ENCODE peak calls at places on chromosome X, in four cellular contexts. One of them, this sample, is unnamed.

GRCh38 chrX:56797966-56798711 is 69.1 kb downstream of the NBDY start:
- DNase-seq in K562: no peak
- DNase-seq in GM12878: no peak
- DNase-seq in HepG2: no peak
- DNase-seq in this sample: no peak

GRCh38 chrX:5051831-5052491 is 1176.7 kb downstream of the NLGN4X start:
- DNase-seq in HepG2: no peak
- DNase-seq in GM12878: no peak
- DNase-seq in K562: no peak
- DNase-seq in this sample: no peak

GRCh38 chrX:29941292-29941691 is 274.1 kb upstream of the MAGEB2 start:
- DNase-seq in GM12878: no peak
- DNase-seq in HepG2: peak
- DNase-seq in K562: no peak
- DNase-seq in this sample: no peak

GRCh38 chrX:143781103-143781502 is 60.6 kb upstream of the SPANXN2 start:
- DNase-seq in GM12878: no peak
- DNase-seq in HepG2: no peak
- DNase-seq in K562: no peak
- DNase-seq in this sample: no peak

GRCh38 chrX:109855501-109855900 is 122.4 kb upstream of the ACSL4 start:
- DNase-seq in K562: no peak
- DNase-seq in HepG2: peak
- DNase-seq in GM12878: no peak
- DNase-seq in this sample: no peak

GRCh38 chrX:53479295-53479694 is 45.1 kb upstream of the HSD17B10 start:
- DNase-seq in GM12878: no peak
- DNase-seq in HepG2: no peak
- DNase-seq in K562: peak
- DNase-seq in this sample: no peak

GRCh38 chrX:46978341-46979291 is 66.4 kb downstream of the JADE3 start:
- DNase-seq in K562: peak
- DNase-seq in GM12878: peak
- DNase-seq in HepG2: peak
- DNase-seq in this sample: peak

GRCh38 chrX:76850851-76851250 is 423.3 kb downstream of the MAGEE1 start:
- DNase-seq in K562: no peak
- DNase-seq in HepG2: no peak
- DNase-seq in GM12878: no peak
- DNase-seq in this sample: peak

GRCh38 chrX:57573754-57574153 is 18.1 kb upstream of the ZXDB start:
- DNase-seq in GM12878: no peak
- DNase-seq in HepG2: no peak
- DNase-seq in K562: no peak
- DNase-seq in this sample: no peak

GRCh38 chrX:134236690-134237362 is at the start of gene CCDC160:
- DNase-seq in GM12878: no peak
- DNase-seq in HepG2: peak
- DNase-seq in K562: no peak
- DNase-seq in this sample: peak

GRCh38 chrX:19705196-19705769 is 182.1 kb downstream of the SH3KBP1 start:
- DNase-seq in K562: no peak
- DNase-seq in GM12878: no peak
- DNase-seq in HepG2: no peak
- DNase-seq in this sample: no peak

GRCh38 chrX:36218801-36219200 is 299.3 kb downstream of the CFAP47 start:
- DNase-seq in HepG2: no peak
- DNase-seq in GM12878: no peak
- DNase-seq in K562: no peak
- DNase-seq in this sample: no peak

GRCh38 chrX:34884693-34885277 is 57.8 kb upstream of the FAM47B start:
- DNase-seq in GM12878: no peak
- DNase-seq in K562: no peak
- DNase-seq in HepG2: no peak
- DNase-seq in this sample: no peak

GRCh38 chrX:115147220-115147619 is 42.0 kb upstream of the RBMXL3 start:
- DNase-seq in K562: peak
- DNase-seq in GM12878: no peak
- DNase-seq in HepG2: no peak
- DNase-seq in this sample: no peak

GRCh38 chrX:64205735-64206491 is 405 bp upstream of the AMER1 start:
- DNase-seq in GM12878: peak
- DNase-seq in K562: peak
- DNase-seq in HepG2: peak
- DNase-seq in this sample: peak
- TF ChIP-seq CTCF in GM12878: no peak
- TF ChIP-seq CTCF in K562: peak
- TF ChIP-seq CTCF in HepG2: peak
- TF ChIP-seq CTCF in this sample: no peak

GRCh38 chrX:67426946-67427345 is 116.9 kb upstream of the AR start:
- DNase-seq in GM12878: no peak
- DNase-seq in HepG2: no peak
- DNase-seq in K562: no peak
- DNase-seq in this sample: no peak
- TF ChIP-seq CREM in GM12878: no peak
- TF ChIP-seq CREM in HepG2: no peak
- TF ChIP-seq CREM in K562: no peak
- TF ChIP-seq CREM in this sample: no peak

GRCh38 chrX:132068405-132068804 is 45.3 kb downstream of the STK26 start:
- DNase-seq in HepG2: no peak
- DNase-seq in K562: no peak
- DNase-seq in GM12878: no peak
- DNase-seq in this sample: no peak

DNA sequence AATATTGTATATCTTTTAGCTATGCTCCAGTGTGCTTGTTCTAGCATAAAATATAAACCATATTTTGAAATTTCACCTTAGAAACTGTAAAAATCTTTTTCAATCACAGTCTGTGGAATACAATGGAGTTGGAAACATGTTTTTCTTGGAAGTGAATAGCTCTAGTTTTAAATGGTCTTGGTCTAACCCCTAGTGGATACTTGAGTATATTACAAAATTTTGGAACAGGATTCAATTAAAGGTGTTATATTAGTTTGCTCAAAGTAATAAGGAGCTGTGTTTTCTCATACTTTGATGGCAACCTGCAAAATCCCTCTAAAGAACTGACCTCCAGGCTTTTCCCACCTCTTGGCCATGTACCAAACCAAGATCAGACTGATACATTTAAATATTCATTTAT is 48.2 kb downstream of the STK26 start:
- DNase-seq in K562: peak
- DNase-seq in HepG2: peak
- DNase-seq in GM12878: no peak
- DNase-seq in this sample: no peak
- TF ChIP-seq ATF2 in K562: no peak
- TF ChIP-seq ATF2 in HepG2: no peak
- TF ChIP-seq ATF2 in GM12878: no peak
- TF ChIP-seq ATF2 in this sample: no peak

GRCh38 chrX:40552768-40553167 is 28.0 kb upstream of the ATP6AP2 start:
- DNase-seq in HepG2: no peak
- DNase-seq in K562: peak
- DNase-seq in GM12878: no peak
- DNase-seq in this sample: no peak
- TF ChIP-seq CTCF in HepG2: peak
- TF ChIP-seq CTCF in K562: peak
- TF ChIP-seq CTCF in GM12878: peak
- TF ChIP-seq CTCF in this sample: no peak

GRCh38 chrX:55593756-55594257 is 29.4 kb upstream of the FOXR2 start:
- DNase-seq in GM12878: no peak
- DNase-seq in K562: no peak
- DNase-seq in HepG2: no peak
- DNase-seq in this sample: no peak
- TF ChIP-seq CREM in GM12878: no peak
- TF ChIP-seq CREM in K562: no peak
- TF ChIP-seq CREM in HepG2: no peak
- TF ChIP-seq CREM in this sample: no peak

DNA sequence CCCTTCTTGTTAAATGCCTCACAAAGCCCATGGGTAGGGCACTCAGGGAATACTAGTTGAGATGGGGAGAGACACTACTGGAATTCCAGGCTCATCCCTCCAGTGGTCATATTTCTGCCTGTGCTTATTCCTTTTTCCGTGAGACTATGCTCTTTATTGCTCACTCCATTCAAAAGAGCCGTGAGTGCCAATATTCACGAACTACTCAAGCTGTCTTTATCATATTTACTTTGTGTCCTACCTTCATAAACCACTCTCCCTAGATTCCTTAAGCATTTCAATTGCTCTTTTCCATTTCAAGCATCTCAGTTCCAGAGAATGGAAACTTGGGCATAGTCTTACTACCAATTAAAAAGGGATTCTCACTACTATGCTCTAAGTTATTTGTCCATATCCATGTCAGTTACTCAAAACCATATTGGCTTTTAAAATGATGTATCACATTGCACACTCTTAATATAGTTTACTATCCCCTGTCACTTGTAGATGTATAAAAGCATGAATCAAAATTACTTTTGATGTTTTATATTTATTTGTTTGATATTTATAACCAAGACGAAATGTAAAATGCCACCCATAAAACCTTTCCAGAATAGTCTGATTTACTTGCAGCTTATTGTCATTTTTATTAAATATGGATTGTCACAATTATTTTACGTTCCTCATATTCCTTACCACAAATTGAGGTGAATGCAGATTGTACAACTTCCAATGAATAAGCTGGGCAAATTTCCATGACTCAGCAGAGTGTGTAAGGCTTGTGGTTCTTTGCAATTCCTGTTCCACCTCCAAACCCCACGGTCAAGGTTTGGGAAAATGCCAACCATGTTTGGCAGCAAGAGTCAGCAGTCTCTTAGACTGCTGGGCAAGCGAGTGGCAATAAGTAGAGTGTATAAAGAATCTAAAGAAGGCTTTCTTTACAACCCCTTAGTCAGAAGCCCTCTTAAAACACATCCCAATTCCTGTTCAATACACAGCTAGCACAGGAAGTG is 24.4 kb downstream of the ENOX2 start:
- DNase-seq in K562: no peak
- DNase-seq in HepG2: no peak
- DNase-seq in GM12878: no peak
- DNase-seq in this sample: no peak
- TF ChIP-seq ATF2 in K562: no peak
- TF ChIP-seq ATF2 in HepG2: no peak
- TF ChIP-seq ATF2 in GM12878: no peak
- TF ChIP-seq ATF2 in this sample: no peak

GRCh38 chrX:48493890-48494364 is 14.9 kb upstream of the PORCN start:
- DNase-seq in HepG2: peak
- DNase-seq in GM12878: no peak
- DNase-seq in K562: peak
- DNase-seq in this sample: peak
- TF ChIP-seq CTCF in HepG2: peak
- TF ChIP-seq CTCF in GM12878: no peak
- TF ChIP-seq CTCF in K562: peak
- TF ChIP-seq CTCF in this sample: no peak

GRCh38 chrX:74906427-74906826 is 18.8 kb downstream of the NEXMIF start:
- DNase-seq in HepG2: no peak
- DNase-seq in GM12878: no peak
- DNase-seq in K562: no peak
- DNase-seq in this sample: no peak

DNA sequence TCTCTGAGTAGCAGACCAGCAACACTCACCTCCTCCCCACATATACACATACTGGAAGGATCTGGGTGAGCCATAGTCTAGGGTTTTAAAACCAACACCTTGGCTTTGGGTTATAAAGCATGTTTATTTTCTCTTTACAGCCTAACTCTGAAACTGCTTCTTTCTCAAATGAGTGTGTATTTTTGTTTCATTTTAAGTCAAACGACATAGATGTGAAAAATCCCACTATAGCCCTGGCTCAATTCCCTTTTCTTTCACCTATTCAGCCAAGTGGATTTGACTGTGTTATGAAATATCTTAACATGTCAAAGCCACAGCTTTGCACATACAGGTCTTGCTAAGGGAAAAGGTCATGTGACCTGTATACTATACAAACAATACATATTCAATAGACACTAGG is 13.8 kb downstream of the NEXMIF start:
- DNase-seq in GM12878: no peak
- DNase-seq in HepG2: no peak
- DNase-seq in K562: no peak
- DNase-seq in this sample: no peak
- TF ChIP-seq CREM in GM12878: no peak
- TF ChIP-seq CREM in HepG2: no peak
- TF ChIP-seq CREM in K562: no peak
- TF ChIP-seq CREM in this sample: no peak